ENCODE peak calls at places on chromosome 3, in six cellular contexts. One of them, this sample, is unnamed.

GRCh38 chr3:158350971-158351370 is 220.0 kb upstream of the MLF1 start:
- DNase-seq in stimulated activated effector memory CD8-positive, alpha-beta T cell treated with anti-CD3 and anti-CD28 coated beads, Interleukin-12 subunit alpha, Interleukin-12 subunit beta, amount 100 ng/mL, for 72 hours: no peak
- DNase-seq in GM20000: no peak
- DNase-seq in central memory CD8-positive, alpha-beta T cell: no peak
- DNase-seq in activated CD4-positive, alpha-beta T cell treated with anti-CD3 and anti-CD28 coated beads for 36 hours: no peak
- DNase-seq in IMR-90: no peak
- DNase-seq in this sample: no peak

GRCh38 chr3:15151166-15151565 is 52.2 kb upstream of the RBSN start:
- DNase-seq in stimulated activated effector memory CD8-positive, alpha-beta T cell treated with anti-CD3 and anti-CD28 coated beads, Interleukin-12 subunit alpha, Interleukin-12 subunit beta, amount 100 ng/mL, for 72 hours: no peak
- DNase-seq in IMR-90: no peak
- DNase-seq in central memory CD8-positive, alpha-beta T cell: no peak
- DNase-seq in GM20000: no peak
- DNase-seq in activated CD4-positive, alpha-beta T cell treated with anti-CD3 and anti-CD28 coated beads for 36 hours: no peak
- DNase-seq in this sample: no peak

GRCh38 chr3:55637906-55638635 is 151.0 kb upstream of the WNT5A start:
- DNase-seq in activated CD4-positive, alpha-beta T cell treated with anti-CD3 and anti-CD28 coated beads for 36 hours: no peak
- DNase-seq in central memory CD8-positive, alpha-beta T cell: no peak
- DNase-seq in GM20000: no peak
- DNase-seq in stimulated activated effector memory CD8-positive, alpha-beta T cell treated with anti-CD3 and anti-CD28 coated beads, Interleukin-12 subunit alpha, Interleukin-12 subunit beta, amount 100 ng/mL, for 72 hours: no peak
- DNase-seq in IMR-90: no peak
- DNase-seq in this sample: no peak

GRCh38 chr3:176961916-176962315 is 235.4 kb downstream of the TBL1XR1 start:
- DNase-seq in stimulated activated effector memory CD8-positive, alpha-beta T cell treated with anti-CD3 and anti-CD28 coated beads, Interleukin-12 subunit alpha, Interleukin-12 subunit beta, amount 100 ng/mL, for 72 hours: no peak
- DNase-seq in GM20000: no peak
- DNase-seq in central memory CD8-positive, alpha-beta T cell: no peak
- DNase-seq in activated CD4-positive, alpha-beta T cell treated with anti-CD3 and anti-CD28 coated beads for 36 hours: no peak
- DNase-seq in IMR-90: peak
- DNase-seq in this sample: no peak

GRCh38 chr3:184815046-184815930 is 3.3 kb downstream of the VPS8 start:
- DNase-seq in activated CD4-positive, alpha-beta T cell treated with anti-CD3 and anti-CD28 coated beads for 36 hours: peak
- DNase-seq in stimulated activated effector memory CD8-positive, alpha-beta T cell treated with anti-CD3 and anti-CD28 coated beads, Interleukin-12 subunit alpha, Interleukin-12 subunit beta, amount 100 ng/mL, for 72 hours: no peak
- DNase-seq in central memory CD8-positive, alpha-beta T cell: no peak
- DNase-seq in IMR-90: peak
- DNase-seq in GM20000: no peak
- DNase-seq in this sample: no peak

GRCh38 chr3:122318620-122319019 is 6.4 kb upstream of the CSTA start:
- DNase-seq in stimulated activated effector memory CD8-positive, alpha-beta T cell treated with anti-CD3 and anti-CD28 coated beads, Interleukin-12 subunit alpha, Interleukin-12 subunit beta, amount 100 ng/mL, for 72 hours: no peak
- DNase-seq in central memory CD8-positive, alpha-beta T cell: no peak
- DNase-seq in GM20000: no peak
- DNase-seq in IMR-90: no peak
- DNase-seq in activated CD4-positive, alpha-beta T cell treated with anti-CD3 and anti-CD28 coated beads for 36 hours: no peak
- DNase-seq in this sample: no peak

GRCh38 chr3:190003730-190004129 is 117.0 kb downstream of the P3H2 start:
- DNase-seq in GM20000: no peak
- DNase-seq in stimulated activated effector memory CD8-positive, alpha-beta T cell treated with anti-CD3 and anti-CD28 coated beads, Interleukin-12 subunit alpha, Interleukin-12 subunit beta, amount 100 ng/mL, for 72 hours: no peak
- DNase-seq in activated CD4-positive, alpha-beta T cell treated with anti-CD3 and anti-CD28 coated beads for 36 hours: no peak
- DNase-seq in IMR-90: peak
- DNase-seq in central memory CD8-positive, alpha-beta T cell: no peak
- DNase-seq in this sample: no peak

GRCh38 chr3:9175421-9175820 is 74.0 kb downstream of the SRGAP3 start:
- DNase-seq in activated CD4-positive, alpha-beta T cell treated with anti-CD3 and anti-CD28 coated beads for 36 hours: no peak
- DNase-seq in IMR-90: no peak
- DNase-seq in GM20000: no peak
- DNase-seq in stimulated activated effector memory CD8-positive, alpha-beta T cell treated with anti-CD3 and anti-CD28 coated beads, Interleukin-12 subunit alpha, Interleukin-12 subunit beta, amount 100 ng/mL, for 72 hours: no peak
- DNase-seq in central memory CD8-positive, alpha-beta T cell: no peak
- DNase-seq in this sample: no peak

GRCh38 chr3:57110214-57110613 is 49.8 kb downstream of the SPATA12 start:
- DNase-seq in central memory CD8-positive, alpha-beta T cell: no peak
- DNase-seq in IMR-90: no peak
- DNase-seq in stimulated activated effector memory CD8-positive, alpha-beta T cell treated with anti-CD3 and anti-CD28 coated beads, Interleukin-12 subunit alpha, Interleukin-12 subunit beta, amount 100 ng/mL, for 72 hours: no peak
- DNase-seq in activated CD4-positive, alpha-beta T cell treated with anti-CD3 and anti-CD28 coated beads for 36 hours: no peak
- DNase-seq in GM20000: no peak
- DNase-seq in this sample: no peak

GRCh38 chr3:14505803-14506500 is 34.2 kb downstream of the GRIP2 start:
- DNase-seq in IMR-90: no peak
- DNase-seq in activated CD4-positive, alpha-beta T cell treated with anti-CD3 and anti-CD28 coated beads for 36 hours: no peak
- DNase-seq in GM20000: no peak
- DNase-seq in central memory CD8-positive, alpha-beta T cell: no peak
- DNase-seq in stimulated activated effector memory CD8-positive, alpha-beta T cell treated with anti-CD3 and anti-CD28 coated beads, Interleukin-12 subunit alpha, Interleukin-12 subunit beta, amount 100 ng/mL, for 72 hours: no peak
- DNase-seq in this sample: no peak

GRCh38 chr3:63193647-63194046 is 84.5 kb upstream of the SYNPR start:
- DNase-seq in stimulated activated effector memory CD8-positive, alpha-beta T cell treated with anti-CD3 and anti-CD28 coated beads, Interleukin-12 subunit alpha, Interleukin-12 subunit beta, amount 100 ng/mL, for 72 hours: no peak
- DNase-seq in GM20000: no peak
- DNase-seq in activated CD4-positive, alpha-beta T cell treated with anti-CD3 and anti-CD28 coated beads for 36 hours: no peak
- DNase-seq in IMR-90: no peak
- DNase-seq in central memory CD8-positive, alpha-beta T cell: no peak
- DNase-seq in this sample: no peak

GRCh38 chr3:124529826-124530571 is 200.3 kb upstream of the UMPS start:
- DNase-seq in central memory CD8-positive, alpha-beta T cell: no peak
- DNase-seq in activated CD4-positive, alpha-beta T cell treated with anti-CD3 and anti-CD28 coated beads for 36 hours: no peak
- DNase-seq in IMR-90: no peak
- DNase-seq in GM20000: no peak
- DNase-seq in stimulated activated effector memory CD8-positive, alpha-beta T cell treated with anti-CD3 and anti-CD28 coated beads, Interleukin-12 subunit alpha, Interleukin-12 subunit beta, amount 100 ng/mL, for 72 hours: no peak
- DNase-seq in this sample: no peak

GRCh38 chr3:169146112-169146665 is 517.3 kb downstream of the MECOM start:
- DNase-seq in stimulated activated effector memory CD8-positive, alpha-beta T cell treated with anti-CD3 and anti-CD28 coated beads, Interleukin-12 subunit alpha, Interleukin-12 subunit beta, amount 100 ng/mL, for 72 hours: no peak
- DNase-seq in IMR-90: peak
- DNase-seq in central memory CD8-positive, alpha-beta T cell: no peak
- DNase-seq in GM20000: peak
- DNase-seq in activated CD4-positive, alpha-beta T cell treated with anti-CD3 and anti-CD28 coated beads for 36 hours: peak
- DNase-seq in this sample: peak

GRCh38 chr3:78606756-78607155 is 1161.0 kb downstream of the ROBO1 start:
- DNase-seq in IMR-90: no peak
- DNase-seq in stimulated activated effector memory CD8-positive, alpha-beta T cell treated with anti-CD3 and anti-CD28 coated beads, Interleukin-12 subunit alpha, Interleukin-12 subunit beta, amount 100 ng/mL, for 72 hours: no peak
- DNase-seq in activated CD4-positive, alpha-beta T cell treated with anti-CD3 and anti-CD28 coated beads for 36 hours: no peak
- DNase-seq in central memory CD8-positive, alpha-beta T cell: no peak
- DNase-seq in GM20000: no peak
- DNase-seq in this sample: no peak

GRCh38 chr3:42750834-42751233 is 22.2 kb downstream of the CCDC13 start:
- DNase-seq in GM20000: no peak
- DNase-seq in activated CD4-positive, alpha-beta T cell treated with anti-CD3 and anti-CD28 coated beads for 36 hours: no peak
- DNase-seq in stimulated activated effector memory CD8-positive, alpha-beta T cell treated with anti-CD3 and anti-CD28 coated beads, Interleukin-12 subunit alpha, Interleukin-12 subunit beta, amount 100 ng/mL, for 72 hours: no peak
- DNase-seq in central memory CD8-positive, alpha-beta T cell: no peak
- DNase-seq in IMR-90: no peak
- DNase-seq in this sample: no peak

GRCh38 chr3:147652682-147653081 is 243.5 kb downstream of the ZIC1 start:
- DNase-seq in IMR-90: peak
- DNase-seq in GM20000: no peak
- DNase-seq in activated CD4-positive, alpha-beta T cell treated with anti-CD3 and anti-CD28 coated beads for 36 hours: no peak
- DNase-seq in stimulated activated effector memory CD8-positive, alpha-beta T cell treated with anti-CD3 and anti-CD28 coated beads, Interleukin-12 subunit alpha, Interleukin-12 subunit beta, amount 100 ng/mL, for 72 hours: no peak
- DNase-seq in central memory CD8-positive, alpha-beta T cell: no peak
- DNase-seq in this sample: no peak

GRCh38 chr3:27025718-27026117 is 343.5 kb downstream of the NEK10 start:
- DNase-seq in activated CD4-positive, alpha-beta T cell treated with anti-CD3 and anti-CD28 coated beads for 36 hours: no peak
- DNase-seq in central memory CD8-positive, alpha-beta T cell: no peak
- DNase-seq in stimulated activated effector memory CD8-positive, alpha-beta T cell treated with anti-CD3 and anti-CD28 coated beads, Interleukin-12 subunit alpha, Interleukin-12 subunit beta, amount 100 ng/mL, for 72 hours: no peak
- DNase-seq in IMR-90: no peak
- DNase-seq in GM20000: no peak
- DNase-seq in this sample: no peak

GRCh38 chr3:18386274-18386673 is 38.9 kb downstream of the SATB1 start:
- DNase-seq in IMR-90: no peak
- DNase-seq in stimulated activated effector memory CD8-positive, alpha-beta T cell treated with anti-CD3 and anti-CD28 coated beads, Interleukin-12 subunit alpha, Interleukin-12 subunit beta, amount 100 ng/mL, for 72 hours: no peak
- DNase-seq in GM20000: no peak
- DNase-seq in activated CD4-positive, alpha-beta T cell treated with anti-CD3 and anti-CD28 coated beads for 36 hours: no peak
- DNase-seq in central memory CD8-positive, alpha-beta T cell: no peak
- DNase-seq in this sample: no peak

GRCh38 chr3:123755508-123755907 is 128.6 kb downstream of the MYLK start:
- DNase-seq in IMR-90: no peak
- DNase-seq in GM20000: no peak
- DNase-seq in activated CD4-positive, alpha-beta T cell treated with anti-CD3 and anti-CD28 coated beads for 36 hours: no peak
- DNase-seq in stimulated activated effector memory CD8-positive, alpha-beta T cell treated with anti-CD3 and anti-CD28 coated beads, Interleukin-12 subunit alpha, Interleukin-12 subunit beta, amount 100 ng/mL, for 72 hours: no peak
- DNase-seq in central memory CD8-positive, alpha-beta T cell: no peak
- DNase-seq in this sample: no peak

GRCh38 chr3:66200147-66200546 is 20.7 kb upstream of the SLC25A26 start:
- DNase-seq in GM20000: no peak
- DNase-seq in stimulated activated effector memory CD8-positive, alpha-beta T cell treated with anti-CD3 and anti-CD28 coated beads, Interleukin-12 subunit alpha, Interleukin-12 subunit beta, amount 100 ng/mL, for 72 hours: no peak
- DNase-seq in activated CD4-positive, alpha-beta T cell treated with anti-CD3 and anti-CD28 coated beads for 36 hours: no peak
- DNase-seq in IMR-90: no peak
- DNase-seq in central memory CD8-positive, alpha-beta T cell: no peak
- DNase-seq in this sample: no peak

GRCh38 chr3:14877404-14877803 is 58.6 kb downstream of the FGD5 start:
- DNase-seq in activated CD4-positive, alpha-beta T cell treated with anti-CD3 and anti-CD28 coated beads for 36 hours: no peak
- DNase-seq in stimulated activated effector memory CD8-positive, alpha-beta T cell treated with anti-CD3 and anti-CD28 coated beads, Interleukin-12 subunit alpha, Interleukin-12 subunit beta, amount 100 ng/mL, for 72 hours: no peak
- DNase-seq in GM20000: no peak
- DNase-seq in central memory CD8-positive, alpha-beta T cell: no peak
- DNase-seq in IMR-90: no peak
- DNase-seq in this sample: no peak

GRCh38 chr3:12553921-12554391 is 2.9 kb upstream of the MKRN2 start:
- DNase-seq in central memory CD8-positive, alpha-beta T cell: no peak
- DNase-seq in stimulated activated effector memory CD8-positive, alpha-beta T cell treated with anti-CD3 and anti-CD28 coated beads, Interleukin-12 subunit alpha, Interleukin-12 subunit beta, amount 100 ng/mL, for 72 hours: no peak
- DNase-seq in GM20000: no peak
- DNase-seq in activated CD4-positive, alpha-beta T cell treated with anti-CD3 and anti-CD28 coated beads for 36 hours: peak
- DNase-seq in IMR-90: no peak
- DNase-seq in this sample: peak

GRCh38 chr3:23174426-23175039 is 28.6 kb upstream of the UBE2E2 start:
- DNase-seq in activated CD4-positive, alpha-beta T cell treated with anti-CD3 and anti-CD28 coated beads for 36 hours: no peak
- DNase-seq in stimulated activated effector memory CD8-positive, alpha-beta T cell treated with anti-CD3 and anti-CD28 coated beads, Interleukin-12 subunit alpha, Interleukin-12 subunit beta, amount 100 ng/mL, for 72 hours: no peak
- DNase-seq in GM20000: no peak
- DNase-seq in central memory CD8-positive, alpha-beta T cell: no peak
- DNase-seq in IMR-90: no peak
- DNase-seq in this sample: no peak

GRCh38 chr3:29335438-29335837 is 54.6 kb downstream of the RBMS3 start:
- DNase-seq in IMR-90: peak
- DNase-seq in GM20000: no peak
- DNase-seq in activated CD4-positive, alpha-beta T cell treated with anti-CD3 and anti-CD28 coated beads for 36 hours: no peak
- DNase-seq in central memory CD8-positive, alpha-beta T cell: no peak
- DNase-seq in stimulated activated effector memory CD8-positive, alpha-beta T cell treated with anti-CD3 and anti-CD28 coated beads, Interleukin-12 subunit alpha, Interleukin-12 subunit beta, amount 100 ng/mL, for 72 hours: no peak
- DNase-seq in this sample: no peak

GRCh38 chr3:15959434-15959811 is 161.6 kb upstream of the ANKRD28 start:
- DNase-seq in GM20000: no peak
- DNase-seq in central memory CD8-positive, alpha-beta T cell: no peak
- DNase-seq in activated CD4-positive, alpha-beta T cell treated with anti-CD3 and anti-CD28 coated beads for 36 hours: no peak
- DNase-seq in stimulated activated effector memory CD8-positive, alpha-beta T cell treated with anti-CD3 and anti-CD28 coated beads, Interleukin-12 subunit alpha, Interleukin-12 subunit beta, amount 100 ng/mL, for 72 hours: no peak
- DNase-seq in IMR-90: peak
- DNase-seq in this sample: no peak

GRCh38 chr3:105232536-105232935 is 134.2 kb upstream of the ALCAM start:
- DNase-seq in activated CD4-positive, alpha-beta T cell treated with anti-CD3 and anti-CD28 coated beads for 36 hours: no peak
- DNase-seq in stimulated activated effector memory CD8-positive, alpha-beta T cell treated with anti-CD3 and anti-CD28 coated beads, Interleukin-12 subunit alpha, Interleukin-12 subunit beta, amount 100 ng/mL, for 72 hours: no peak
- DNase-seq in central memory CD8-positive, alpha-beta T cell: no peak
- DNase-seq in IMR-90: peak
- DNase-seq in GM20000: no peak
- DNase-seq in this sample: no peak

GRCh38 chr3:172244011-172244410 is 204.2 kb downstream of the GHSR start:
- DNase-seq in central memory CD8-positive, alpha-beta T cell: no peak
- DNase-seq in stimulated activated effector memory CD8-positive, alpha-beta T cell treated with anti-CD3 and anti-CD28 coated beads, Interleukin-12 subunit alpha, Interleukin-12 subunit beta, amount 100 ng/mL, for 72 hours: no peak
- DNase-seq in IMR-90: peak
- DNase-seq in activated CD4-positive, alpha-beta T cell treated with anti-CD3 and anti-CD28 coated beads for 36 hours: no peak
- DNase-seq in GM20000: no peak
- DNase-seq in this sample: no peak

GRCh38 chr3:153456831-153457545 is 295.0 kb downstream of the RAP2B start:
- DNase-seq in activated CD4-positive, alpha-beta T cell treated with anti-CD3 and anti-CD28 coated beads for 36 hours: no peak
- DNase-seq in IMR-90: no peak
- DNase-seq in GM20000: no peak
- DNase-seq in central memory CD8-positive, alpha-beta T cell: no peak
- DNase-seq in stimulated activated effector memory CD8-positive, alpha-beta T cell treated with anti-CD3 and anti-CD28 coated beads, Interleukin-12 subunit alpha, Interleukin-12 subunit beta, amount 100 ng/mL, for 72 hours: no peak
- DNase-seq in this sample: no peak

GRCh38 chr3:32686713-32687112 is 1.7 kb downstream of the CNOT10 start:
- DNase-seq in activated CD4-positive, alpha-beta T cell treated with anti-CD3 and anti-CD28 coated beads for 36 hours: no peak
- DNase-seq in central memory CD8-positive, alpha-beta T cell: no peak
- DNase-seq in IMR-90: no peak
- DNase-seq in GM20000: no peak
- DNase-seq in stimulated activated effector memory CD8-positive, alpha-beta T cell treated with anti-CD3 and anti-CD28 coated beads, Interleukin-12 subunit alpha, Interleukin-12 subunit beta, amount 100 ng/mL, for 72 hours: no peak
- DNase-seq in this sample: no peak